ENCODE peak calls at places on chromosomes 16 and 17, in six cellular contexts. J, Z, S, N, X and H are unnamed samples. For H3K27me3, the result is how much of the 10 kb centered on the place peaks cover.

GRCh38 chr16:30711712-30712111 is 12.7 kb downstream of the SRCAP start:
- DNase-seq in S (no peak), N (no peak), Z (no peak), J (no peak), X (no peak), H (no peak)

GRCh38 chr16:74034862-74035261 is 261.8 kb upstream of the PSMD7 start:
- DNase-seq in J (no peak), X (no peak), S (no peak), Z (no peak), N (no peak), H (no peak)

GRCh38 chr16:35187665-35188225 is 1728.3 kb downstream of the TP53TG3F start:
- DNase-seq in S (no peak), X (no peak), Z (no peak), J (no peak), N (no peak), H (no peak)

GRCh38 chr16:53220585-53220984 is 165.8 kb downstream of the CHD9 start:
- DNase-seq in N (no peak), X (no peak), Z (no peak), S (no peak), J (no peak), H (no peak)

GRCh38 chr17:59260724-59261123 is 40.4 kb downstream of the GDPD1 start:
- DNase-seq in X (no peak), N (no peak), Z (no peak), S (no peak), J (no peak), H (no peak)

GRCh38 chr17:59427425-59427921 is 96.0 kb downstream of the YPEL2 start:
- DNase-seq in X (peak), N (peak), J (no peak), S (no peak), Z (no peak), H (no peak)

GRCh38 chr16:381788-382717 is at the start of gene PGAP6:
- DNase-seq in X (no peak), S (no peak), N (peak), Z (peak), J (peak), H (peak)

GRCh38 chr17:49583889-49584288 is 8.2 kb downstream of the NXPH3 start:
- DNase-seq in J (no peak), N (no peak), S (no peak), Z (no peak), X (no peak), H (no peak)

GRCh38 chr16:29996773-29997250 is 771 bp downstream of the INO80E start:
- DNase-seq in S (no peak), X (no peak), J (no peak), Z (no peak), N (no peak), H (no peak)

GRCh38 chr17:29241015-29241963 is 5.4 kb upstream of the CRYBA1 start:
- DNase-seq in X (peak), N (no peak), Z (no peak), J (peak), S (no peak), H (no peak)

GRCh38 chr16:75593825-75594820 is 27.9 kb downstream of the GABARAPL2 start:
- DNase-seq in S (no peak), J (no peak), N (no peak), Z (no peak), X (no peak), H (no peak)

GRCh38 chr17:66302761-66303626 is 581 bp downstream of the PRKCA start:
- DNase-seq in X (peak), J (peak), S (peak), Z (peak), N (peak), H (peak)

GRCh38 chr16:12087901-12088364 is 111.4 kb downstream of the SNX29 start:
- DNase-seq in J (no peak), S (peak), Z (peak), N (peak), X (no peak), H (peak)

GRCh38 chr17:43428524-43428923 is 29.7 kb downstream of the ARL4D start:
- DNase-seq in Z (no peak), S (no peak), X (no peak), N (no peak), J (no peak), H (no peak)

GRCh38 chr16:1278456-1278855 is 22.6 kb downstream of the TPSD1 start:
- DNase-seq in J (no peak), N (no peak), X (no peak), Z (no peak), S (no peak), H (no peak)

GRCh38 chr17:72707881-72708280 is 384.6 kb downstream of the SLC39A11 start:
- DNase-seq in J (no peak), N (no peak), Z (no peak), S (no peak), X (no peak), H (no peak)

GRCh38 chr17:78624461-78625216 is 47.4 kb upstream of the DNAH17 start:
- DNase-seq in S (no peak), N (no peak), J (no peak), X (no peak), Z (no peak), H (no peak)

GRCh38 chr17:38599398-38599856 is 6.3 kb downstream of the SRCIN1 start:
- DNase-seq in X (no peak), Z (no peak), J (no peak), S (no peak), N (no peak), H (no peak)

GRCh38 chr17:57707892-57708291 is 37.2 kb downstream of the CCDC182 start:
- DNase-seq in N (no peak), J (no peak), Z (peak), S (no peak), X (peak), H (peak)

GRCh38 chr17:63445065-63445464 is 1.0 kb downstream of the CYB561 start:
- DNase-seq in S (no peak), N (no peak), Z (no peak), X (no peak), J (no peak), H (no peak)

GRCh38 chr16:24775455-24775854 is 46.0 kb downstream of the TNRC6A start:
- DNase-seq in J (no peak), N (peak), Z (no peak), S (no peak), X (peak), H (no peak)

GRCh38 chr17:58006563-58006923 is 503 bp downstream of the SRSF1 start:
- DNase-seq in X (peak), J (peak), N (peak), S (peak), Z (peak), H (peak)

GRCh38 chr17:42459983-42460300 is 1.3 kb downstream of the ATP6V0A1 start:
- DNase-seq in J (no peak), N (no peak), X (no peak), Z (no peak), S (no peak), H (no peak)

GRCh38 chr16:63289834-63290460 is 1253.7 kb upstream of the CDH8 start:
- DNase-seq in Z (no peak), J (peak), X (no peak), N (peak), S (no peak), H (peak)

GRCh38 chr17:20267459-20267842 is 199.9 kb downstream of the LGALS9B start:
- DNase-seq in J (no peak), Z (peak), N (no peak), X (no peak), S (no peak), H (no peak)

GRCh38 chr16:85659805-85660511 is 28.8 kb downstream of the GINS2 start:
- DNase-seq in X (no peak), N (peak), S (peak), Z (peak), J (peak), H (peak)

GRCh38 chr16:19513377-19514053 is 8.4 kb downstream of the GDE1 start:
- DNase-seq in N (no peak), S (no peak), X (no peak), Z (no peak), J (no peak), H (no peak)

DNA sequence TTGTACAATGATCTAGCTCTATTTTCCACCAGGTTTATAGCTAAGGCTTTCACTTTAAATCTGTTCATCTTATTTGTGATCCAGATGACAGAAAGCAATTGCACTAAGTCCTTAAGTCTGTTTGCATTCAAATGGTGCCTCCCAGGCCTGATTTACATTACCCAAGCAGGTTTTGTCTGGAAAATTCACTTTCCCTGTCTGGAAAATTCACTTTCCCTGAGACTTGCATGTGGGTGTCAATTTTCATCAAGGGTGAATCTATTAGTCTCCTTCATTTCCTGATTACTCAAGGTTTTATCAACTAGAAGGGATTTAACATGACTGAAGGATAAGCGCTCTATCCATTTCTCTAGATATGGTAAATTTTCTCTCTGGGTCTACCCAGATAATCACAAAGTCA is 1480.2 kb upstream of the GOT2 start:
- DNase-seq in N (no peak), X (no peak), S (no peak), Z (no peak), J (no peak), H (no peak)
- TF ChIP-seq CTCF in N (no peak), X (no peak), S (no peak), Z (no peak), J (no peak), H (no peak)

GRCh38 chr16:88639231-88640038 is 1.1 kb downstream of the IL17C start:
- DNase-seq in N (peak), J (no peak), X (peak), S (no peak), Z (no peak), H (no peak)

GRCh38 chr16:88640520-88641247 is 2.3 kb downstream of the IL17C start:
- DNase-seq in S (no peak), N (no peak), Z (no peak), J (no peak), X (no peak), H (no peak)

GRCh38 chr16:88638323-88639230 is at the start of gene IL17C:
- DNase-seq in J (no peak), Z (no peak), S (no peak), N (peak), X (no peak), H (no peak)

GRCh38 chr16:88637797-88638196 is 575 bp upstream of the IL17C start:
- DNase-seq in J (no peak), N (no peak), X (no peak), Z (no peak), S (no peak), H (no peak)

GRCh38 chr16:88640039-88640495 is 1.7 kb downstream of the IL17C start:
- DNase-seq in X (no peak), J (no peak), S (no peak), N (no peak), Z (no peak), H (no peak)
- H3K27me3 ChIP-seq in X (under half), J (under half), S (under half), N (under half), Z (under half), H (under half)

DNA sequence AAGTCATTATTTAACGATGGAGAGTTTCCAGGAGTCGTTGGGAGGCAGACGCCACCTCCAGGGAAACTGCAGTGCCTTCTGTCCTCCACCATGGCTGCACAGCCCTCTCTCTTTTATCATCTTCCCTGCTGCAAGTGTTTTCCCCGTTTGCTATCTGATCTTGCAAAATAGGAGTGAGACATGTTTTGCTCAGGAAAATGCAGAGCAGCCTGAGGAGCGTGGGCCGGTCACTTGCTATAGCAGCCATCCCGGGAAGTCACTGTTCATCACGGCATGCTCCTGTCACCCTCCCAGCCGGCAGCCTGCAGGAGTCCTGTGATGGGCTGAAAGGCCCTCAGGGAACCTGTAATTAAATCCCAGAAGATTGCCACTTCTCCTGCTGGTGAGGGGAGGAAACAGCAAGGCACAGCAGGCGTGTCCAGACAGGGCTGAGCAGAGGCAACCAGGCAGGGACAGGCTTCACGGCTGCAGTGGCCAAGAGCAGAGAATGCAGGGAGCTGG is 143.1 kb downstream of the GSG1L start:
- DNase-seq in J (no peak), S (no peak), Z (no peak), N (no peak), X (no peak), H (no peak)
- TF ChIP-seq CTCF in J (no peak), S (no peak), Z (no peak), N (no peak), X (no peak), H (no peak)

GRCh38 chr17:48522990-48523389 is 7.8 kb downstream of the HOXB1 start:
- DNase-seq in X (no peak), N (no peak), S (no peak), J (no peak), Z (no peak), H (no peak)
- H3K27me3 ChIP-seq in X (under half), N (under half), S (under half), J (under half), Z (under half), H (half or more)

GRCh38 chr17:71470062-71470461 is 650.8 kb upstream of the SOX9 start:
- DNase-seq in J (no peak), Z (no peak), X (no peak), N (no peak), S (no peak), H (no peak)

GRCh38 chr17:71467719-71468118 is 653.1 kb upstream of the SOX9 start:
- DNase-seq in N (no peak), S (no peak), J (no peak), Z (no peak), X (no peak), H (no peak)

GRCh38 chr17:71472809-71473789 is 647.7 kb upstream of the SOX9 start:
- DNase-seq in N (peak), X (no peak), S (no peak), J (peak), Z (no peak), H (no peak)
- TF ChIP-seq CTCF in N (peak), X (no peak), S (no peak), J (peak), Z (no peak), H (peak)

GRCh38 chr16:49862694-49863093 is 6.8 kb upstream of the ZNF423 start:
- DNase-seq in Z (no peak), J (no peak), S (no peak), N (no peak), X (no peak), H (no peak)
- H3K27me3 ChIP-seq in Z (under half), J (under half), S (under half), N (under half), X (under half), H (under half)

DNA sequence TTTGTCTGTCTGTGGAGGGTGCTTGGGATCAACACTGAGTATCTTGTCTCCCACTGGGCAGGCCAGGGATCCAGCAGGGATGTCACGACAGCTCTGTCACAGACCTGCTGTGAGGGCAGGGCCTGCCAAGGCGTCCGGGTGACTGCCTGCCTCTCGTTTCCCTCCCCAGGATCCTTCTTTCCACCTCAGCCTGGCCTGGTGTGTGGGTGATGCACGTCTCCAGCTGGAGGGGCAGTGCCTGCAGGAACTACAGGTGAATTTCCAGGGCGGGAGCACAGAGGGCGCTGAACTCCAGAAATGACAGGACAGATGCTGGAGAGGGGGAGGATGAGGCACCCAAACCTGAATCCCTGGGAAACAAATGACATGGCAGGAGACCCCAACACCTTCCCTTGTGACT is 6.8 kb upstream of the MMP15 start:
- DNase-seq in J (no peak), X (no peak), S (no peak), Z (no peak), N (no peak), H (no peak)
- TF ChIP-seq CTCF in J (no peak), X (no peak), S (no peak), Z (no peak), N (no peak), H (no peak)

GRCh38 chr17:76601042-76601441 is 15.4 kb upstream of the ST6GALNAC2 start:
- DNase-seq in X (no peak), Z (no peak), N (no peak), J (no peak), S (no peak), H (no peak)
- H3K27me3 ChIP-seq in X (under half), Z (under half), N (under half), J (under half), S (under half), H (under half)

GRCh38 chr16:82061861-82062525 is 26.9 kb downstream of the HSD17B2 start:
- DNase-seq in N (peak), Z (no peak), X (no peak), S (no peak), J (no peak), H (no peak)
- TF ChIP-seq CTCF in N (no peak), Z (no peak), X (peak), S (no peak), J (peak), H (peak)

GRCh38 chr17:80474231-80474932 is 2.0 kb downstream of the NPTX1 start:
- DNase-seq in J (no peak), S (no peak), N (no peak), X (no peak), Z (no peak), H (no peak)

GRCh38 chr17:80474933-80475915 is 1.2 kb downstream of the NPTX1 start:
- DNase-seq in J (no peak), X (no peak), N (no peak), Z (no peak), S (no peak), H (no peak)

GRCh38 chr17:80477647-80478478 is 1.5 kb upstream of the NPTX1 start:
- DNase-seq in Z (peak), X (no peak), N (peak), J (peak), S (no peak), H (no peak)

GRCh38 chr17:80476877-80477646 is 655 bp upstream of the NPTX1 start:
- DNase-seq in X (no peak), Z (no peak), S (no peak), J (no peak), N (no peak), H (no peak)

GRCh38 chr17:80475949-80476876 is at the start of gene NPTX1:
- DNase-seq in N (no peak), Z (no peak), X (no peak), S (no peak), J (no peak), H (no peak)
- H3K27me3 ChIP-seq in N (under half), Z (under half), X (under half), S (under half), J (half or more), H (half or more)